ENCODE peak calls at places on chromosome 7, in seven cellular contexts. One of them, this sample, is unnamed.

GRCh38 chr7:66771795-66772194 is 31.3 kb downstream of the RABGEF1 start:
- DNase-seq in AG04450: no peak
- DNase-seq in activated CD8-positive, alpha-beta memory T cell treated with anti-CD3 and anti-CD28 coated beads for 48 hours: no peak
- DNase-seq in mammary epithelial cell: no peak
- DNase-seq in neural crest cell: no peak
- DNase-seq in T-helper 1 cell: no peak
- DNase-seq in NCI-H774: no peak
- DNase-seq in this sample: no peak

GRCh38 chr7:1555046-1555812 is 776 bp downstream of the TMEM184A start:
- DNase-seq in AG04450: peak
- DNase-seq in activated CD8-positive, alpha-beta memory T cell treated with anti-CD3 and anti-CD28 coated beads for 48 hours: no peak
- DNase-seq in mammary epithelial cell: peak
- DNase-seq in neural crest cell: no peak
- DNase-seq in T-helper 1 cell: no peak
- DNase-seq in NCI-H774: no peak
- DNase-seq in this sample: peak

GRCh38 chr7:130232209-130232608 is 24.5 kb downstream of the SSMEM1 start:
- DNase-seq in AG04450: no peak
- DNase-seq in activated CD8-positive, alpha-beta memory T cell treated with anti-CD3 and anti-CD28 coated beads for 48 hours: no peak
- DNase-seq in mammary epithelial cell: no peak
- DNase-seq in neural crest cell: no peak
- DNase-seq in T-helper 1 cell: no peak
- DNase-seq in NCI-H774: no peak
- DNase-seq in this sample: no peak

GRCh38 chr7:16649196-16649595 is 3.2 kb downstream of the BZW2 start:
- DNase-seq in AG04450: no peak
- DNase-seq in activated CD8-positive, alpha-beta memory T cell treated with anti-CD3 and anti-CD28 coated beads for 48 hours: no peak
- DNase-seq in mammary epithelial cell: peak
- DNase-seq in neural crest cell: no peak
- DNase-seq in T-helper 1 cell: no peak
- DNase-seq in NCI-H774: no peak
- DNase-seq in this sample: no peak

GRCh38 chr7:117220836-117221235 is 102.0 kb downstream of the WNT2 start:
- DNase-seq in AG04450: no peak
- DNase-seq in activated CD8-positive, alpha-beta memory T cell treated with anti-CD3 and anti-CD28 coated beads for 48 hours: no peak
- DNase-seq in mammary epithelial cell: no peak
- DNase-seq in neural crest cell: no peak
- DNase-seq in T-helper 1 cell: no peak
- DNase-seq in NCI-H774: no peak
- DNase-seq in this sample: no peak

GRCh38 chr7:5743803-5744202 is 37.7 kb downstream of the RNF216 start:
- DNase-seq in AG04450: no peak
- DNase-seq in activated CD8-positive, alpha-beta memory T cell treated with anti-CD3 and anti-CD28 coated beads for 48 hours: no peak
- DNase-seq in mammary epithelial cell: no peak
- DNase-seq in neural crest cell: no peak
- DNase-seq in T-helper 1 cell: no peak
- DNase-seq in NCI-H774: no peak
- DNase-seq in this sample: no peak

GRCh38 chr7:137109966-137110930 is 233.3 kb downstream of the PTN start:
- DNase-seq in AG04450: no peak
- DNase-seq in activated CD8-positive, alpha-beta memory T cell treated with anti-CD3 and anti-CD28 coated beads for 48 hours: no peak
- DNase-seq in mammary epithelial cell: peak
- DNase-seq in neural crest cell: no peak
- DNase-seq in T-helper 1 cell: no peak
- DNase-seq in NCI-H774: no peak
- DNase-seq in this sample: no peak

GRCh38 chr7:50731703-50732582 is 50.8 kb downstream of the GRB10 start:
- DNase-seq in AG04450: no peak
- DNase-seq in activated CD8-positive, alpha-beta memory T cell treated with anti-CD3 and anti-CD28 coated beads for 48 hours: no peak
- DNase-seq in mammary epithelial cell: no peak
- DNase-seq in neural crest cell: no peak
- DNase-seq in T-helper 1 cell: no peak
- DNase-seq in NCI-H774: no peak
- DNase-seq in this sample: no peak

GRCh38 chr7:17046666-17047065 is 164.9 kb upstream of the AGR3 start:
- DNase-seq in AG04450: no peak
- DNase-seq in activated CD8-positive, alpha-beta memory T cell treated with anti-CD3 and anti-CD28 coated beads for 48 hours: no peak
- DNase-seq in mammary epithelial cell: no peak
- DNase-seq in neural crest cell: no peak
- DNase-seq in T-helper 1 cell: no peak
- DNase-seq in NCI-H774: no peak
- DNase-seq in this sample: no peak

GRCh38 chr7:124130-124949 is 68.0 kb upstream of the FAM20C start:
- DNase-seq in AG04450: no peak
- DNase-seq in activated CD8-positive, alpha-beta memory T cell treated with anti-CD3 and anti-CD28 coated beads for 48 hours: no peak
- DNase-seq in mammary epithelial cell: no peak
- DNase-seq in neural crest cell: no peak
- DNase-seq in T-helper 1 cell: no peak
- DNase-seq in NCI-H774: no peak
- DNase-seq in this sample: no peak

GRCh38 chr7:28685660-28686417 is 272.3 kb downstream of the TRIL start:
- DNase-seq in AG04450: peak
- DNase-seq in activated CD8-positive, alpha-beta memory T cell treated with anti-CD3 and anti-CD28 coated beads for 48 hours: no peak
- DNase-seq in mammary epithelial cell: peak
- DNase-seq in neural crest cell: peak
- DNase-seq in T-helper 1 cell: no peak
- DNase-seq in NCI-H774: peak
- DNase-seq in this sample: peak

GRCh38 chr7:158078161-158078910 is 509.3 kb downstream of the PTPRN2 start:
- DNase-seq in AG04450: no peak
- DNase-seq in activated CD8-positive, alpha-beta memory T cell treated with anti-CD3 and anti-CD28 coated beads for 48 hours: no peak
- DNase-seq in mammary epithelial cell: no peak
- DNase-seq in neural crest cell: no peak
- DNase-seq in T-helper 1 cell: no peak
- DNase-seq in NCI-H774: peak
- DNase-seq in this sample: no peak

This sample was measured in BJ.